ENCODE peak calls at places on chromosomes 4 and X, in seven cellular contexts. K, P, E, W, I, S and G are unnamed samples.

GRCh38 chr4:83527671-83528070 is 8.2 kb upstream of the GPAT3 start:
- DNase-seq in K (no peak), P (no peak), E (no peak), W (no peak), I (no peak), S (no peak), G (no peak)

GRCh38 chrX:68719181-68719903 is 71.9 kb downstream of the STARD8 start:
- DNase-seq in K (no peak), P (no peak), E (no peak), W (no peak), I (no peak), S (no peak), G (peak; percentile 73)

GRCh38 chr4:184016742-184017668 is 111.9 kb downstream of the STOX2 start:
- DNase-seq in K (no peak), P (no peak), E (no peak), W (no peak), I (no peak), S (peak; percentile 59), G (no peak)

GRCh38 chr4:68359508-68359907 is 9.6 kb upstream of the YTHDC1 start:
- DNase-seq in K (no peak), P (no peak), E (no peak), W (no peak), I (no peak), S (no peak), G (no peak)

GRCh38 chr4:38123555-38123954 is 163.4 kb downstream of the PTTG2 start:
- DNase-seq in K (no peak), P (no peak), E (no peak), W (no peak), I (no peak), S (no peak), G (no peak)

GRCh38 chrX:73852022-73852421 is 289.0 kb downstream of the CHIC1 start:
- DNase-seq in K (no peak), P (no peak), E (no peak), W (no peak), I (no peak), S (no peak), G (no peak)

GRCh38 chr4:30283336-30283735 is 436.8 kb upstream of the PCDH7 start:
- DNase-seq in K (no peak), P (no peak), E (no peak), W (no peak), I (no peak), S (no peak), G (no peak)

GRCh38 chr4:100682477-100683218 is 164.8 kb upstream of the EMCN start:
- DNase-seq in K (no peak), P (no peak), E (no peak), W (no peak), I (no peak), S (no peak), G (no peak)

GRCh38 chr4:107734120-107734519 is 14.1 kb upstream of the PAPSS1 start:
- DNase-seq in K (no peak), P (peak; percentile 31), E (peak; percentile 57), W (peak; percentile 17), I (no peak), S (no peak), G (no peak)

GRCh38 chrX:120768254-120768653 is 107.4 kb downstream of the CT47B1 start:
- DNase-seq in K (no peak), P (no peak), E (no peak), W (peak; percentile 31), I (no peak), S (no peak), G (no peak)

GRCh38 chrX:120773801-120774200 is 101.9 kb downstream of the CT47B1 start:
- DNase-seq in K (no peak), P (no peak), E (no peak), W (no peak), I (no peak), S (no peak), G (peak; percentile 13)

GRCh38 chrX:120774611-120775010 is 101.1 kb downstream of the CT47B1 start:
- DNase-seq in K (no peak), P (no peak), E (no peak), W (peak; percentile 49), I (no peak), S (no peak), G (peak; percentile 12)

GRCh38 chrX:120768681-120769080 is 107.0 kb downstream of the CT47B1 start:
- DNase-seq in K (no peak), P (no peak), E (no peak), W (peak; percentile 71), I (peak; percentile 39), S (no peak), G (no peak)

GRCh38 chrX:120769576-120770341 is 105.9 kb downstream of the CT47B1 start:
- DNase-seq in K (no peak), P (peak; percentile 68), E (peak; percentile 28), W (peak; percentile 83), I (peak; percentile 49), S (no peak), G (no peak)
- TF ChIP-seq CTCF in K (peak; percentile 32), P (peak; percentile 79), E (peak; percentile 36), W (peak; percentile 36), I (no peak), S (no peak), G (no peak)

GRCh38 chr4:8897768-8898167 is 26.1 kb upstream of the HMX1 start:
- DNase-seq in K (no peak), P (no peak), E (no peak), W (no peak), I (no peak), S (no peak), G (no peak)

GRCh38 chr4:8896071-8896470 is 24.4 kb upstream of the HMX1 start:
- DNase-seq in K (no peak), P (no peak), E (no peak), W (no peak), I (no peak), S (no peak), G (no peak)

GRCh38 chr4:8895295-8895694 is 23.7 kb upstream of the HMX1 start:
- DNase-seq in K (no peak), P (no peak), E (no peak), W (no peak), I (no peak), S (no peak), G (no peak)

GRCh38 chr4:8894424-8894816 is 22.8 kb upstream of the HMX1 start:
- DNase-seq in K (no peak), P (no peak), E (no peak), W (no peak), I (no peak), S (no peak), G (no peak)

GRCh38 chr4:8896506-8896905 is 24.9 kb upstream of the HMX1 start:
- DNase-seq in K (no peak), P (no peak), E (no peak), W (no peak), I (no peak), S (no peak), G (no peak)
- H3K4me3 ChIP-seq in K (no peak overlapping the region), P (no peak overlapping the region), E (no peak overlapping the region), W (no peak overlapping the region), I (no peak overlapping the region), S (no peak overlapping the region), G (no peak overlapping the region)

DNA sequence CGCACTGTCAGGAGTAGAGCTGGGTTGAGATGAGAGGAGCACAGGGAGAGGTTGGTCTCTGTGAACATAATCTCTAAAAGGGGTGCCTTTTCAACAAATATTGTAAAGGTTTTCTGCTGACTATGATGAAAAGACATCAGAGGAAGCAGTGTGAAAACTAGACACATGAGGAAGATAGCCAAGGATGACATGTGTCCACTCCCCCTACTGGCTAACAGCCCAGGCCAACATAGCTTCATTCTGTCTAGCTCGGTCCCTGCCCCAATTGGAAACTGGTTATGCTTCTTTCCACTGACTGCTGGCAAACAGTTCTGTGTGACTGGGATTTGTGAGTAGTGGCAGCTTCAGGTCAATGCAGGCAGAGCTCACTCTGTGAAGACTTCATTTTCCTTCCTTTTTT is 115.4 kb upstream of the ESX1 start:
- DNase-seq in K (peak; percentile 52), P (no peak), E (peak; percentile 10), W (peak; percentile 18), I (no peak), S (no peak), G (no peak)
- TF ChIP-seq CTCF in K (peak; percentile 34), P (no peak), E (peak; percentile 11), W (peak; percentile 12), I (no peak), S (no peak), G (no peak)

DNA sequence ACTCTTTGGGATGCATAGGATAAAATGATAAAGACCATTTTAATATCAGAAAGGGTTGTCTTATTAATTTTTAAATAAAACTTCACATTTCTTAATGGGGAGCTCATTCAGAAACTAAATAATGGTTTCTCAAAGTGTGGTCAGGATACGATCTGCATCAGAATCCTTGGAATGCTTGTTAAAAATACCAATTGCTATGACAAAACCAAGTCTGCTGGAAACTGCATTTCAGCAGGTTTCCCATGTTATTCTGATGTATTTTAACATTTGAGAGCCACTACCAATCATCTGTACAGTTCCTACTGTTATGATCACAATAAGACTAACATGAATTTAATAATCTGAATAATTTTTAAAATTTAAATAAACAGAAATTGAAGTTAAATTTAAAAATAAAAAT is 115.1 kb downstream of the SOWAHB start:
- DNase-seq in K (no peak), P (no peak), E (no peak), W (peak; percentile 75), I (peak; percentile 89), S (no peak), G (no peak)
- H3K4me3 ChIP-seq in K (no peak overlapping the region), P (no peak overlapping the region), E (no peak overlapping the region), W (peak overlapping the region; percentile 40), I (peak overlapping the region; percentile 31), S (no peak overlapping the region), G (no peak overlapping the region)

GRCh38 chr4:162959056-162959455 is 207.6 kb downstream of the NAF1 start:
- DNase-seq in K (no peak), P (no peak), E (peak; percentile 11), W (no peak), I (no peak), S (no peak), G (no peak)
- TF ChIP-seq CTCF in K (no peak), P (no peak), E (peak; percentile 18), W (no peak), I (no peak), S (no peak), G (no peak)